ENCODE peak calls at places on chromosomes 3 and 15, in ten cellular contexts. E is mucosa of descending colon, M is kidney epithelial cell, X is pancreas, W is endodermal cell, R is HFF-Myc, A is tibial nerve, Q is tibial artery, L is foreskin fibroblast, C is GM23338. T is an unnamed sample.

GRCh38 chr15:71085809-71086208 is 29.5 kb upstream of the THSD4 start:
- DNase-seq in E (no peak), M (no peak), X (no peak), W (peak; percentile 64), R (no peak), A (no peak), Q (no peak), L (no peak), C (peak; percentile 88), T (no peak)

GRCh38 chr3:41742127-41742526 is 219.8 kb downstream of the ULK4 start:
- DNase-seq in E (no peak), M (no peak), X (no peak), W (peak; percentile 46), R (no peak), A (no peak), Q (no peak), L (no peak), C (peak; percentile 60), T (no peak)

GRCh38 chr3:122692674-122693073 is 12.0 kb downstream of the PARP14 start:
- DNase-seq in E (no peak), M (no peak), X (no peak), W (no peak), R (no peak), A (no peak), Q (no peak), L (no peak), C (no peak), T (no peak)

GRCh38 chr15:76336254-76337046 is at the start of gene ISL2:
- DNase-seq in E (peak; percentile 79), M (peak; percentile 23), X (peak; percentile 23), W (peak; percentile 95), R (peak; percentile 90), A (no peak), Q (no peak), L (peak; percentile 100), C (peak; percentile 97), T (no peak)

GRCh38 chr3:61864886-61865285 is 303.5 kb downstream of the PTPRG start:
- DNase-seq in E (no peak), M (peak; percentile 18), X (no peak), W (no peak), R (no peak), A (no peak), Q (no peak), L (no peak), C (no peak), T (no peak)

GRCh38 chr15:65423150-65423976 is 616 bp upstream of the IGDCC4 start:
- DNase-seq in E (no peak), M (no peak), X (no peak), W (peak; percentile 83), R (no peak), A (no peak), Q (no peak), L (no peak), C (peak; percentile 64), T (no peak)

GRCh38 chr3:9779721-9780450 is 10.1 kb upstream of the CAMK1 start:
- DNase-seq in E (no peak), M (no peak), X (no peak), W (no peak), R (no peak), A (no peak), Q (no peak), L (no peak), C (no peak), T (no peak)

GRCh38 chr3:193826126-193826795 is 233.3 kb downstream of the OPA1 start:
- DNase-seq in E (no peak), M (peak; percentile 69), X (peak; percentile 58), W (peak; percentile 60), R (no peak), A (no peak), Q (peak; percentile 39), L (peak; percentile 12), C (no peak), T (peak; percentile 71)

GRCh38 chr3:107661447-107662108 is 138.8 kb downstream of the BBX start:
- DNase-seq in E (no peak), M (no peak), X (no peak), W (no peak), R (no peak), A (no peak), Q (no peak), L (peak; percentile 29), C (no peak), T (no peak)

GRCh38 chr3:183313764-183314163 is 60.7 kb downstream of the B3GNT5 start:
- DNase-seq in E (no peak), M (no peak), X (no peak), W (no peak), R (no peak), A (no peak), Q (no peak), L (no peak), C (no peak), T (no peak)

GRCh38 chr3:136350132-136350531 is 100.0 kb downstream of the PCCB start:
- DNase-seq in E (no peak), M (peak; percentile 60), X (no peak), W (no peak), R (peak; percentile 53), A (no peak), Q (no peak), L (peak; percentile 93), C (no peak), T (peak; percentile 73)

GRCh38 chr3:1183320-1184048 is 90.7 kb downstream of the CNTN6 start:
- DNase-seq in E (no peak), M (peak; percentile 75), X (no peak), W (no peak), R (no peak), A (no peak), Q (peak; percentile 37), L (peak; percentile 77), C (no peak), T (peak; percentile 88)

DNA sequence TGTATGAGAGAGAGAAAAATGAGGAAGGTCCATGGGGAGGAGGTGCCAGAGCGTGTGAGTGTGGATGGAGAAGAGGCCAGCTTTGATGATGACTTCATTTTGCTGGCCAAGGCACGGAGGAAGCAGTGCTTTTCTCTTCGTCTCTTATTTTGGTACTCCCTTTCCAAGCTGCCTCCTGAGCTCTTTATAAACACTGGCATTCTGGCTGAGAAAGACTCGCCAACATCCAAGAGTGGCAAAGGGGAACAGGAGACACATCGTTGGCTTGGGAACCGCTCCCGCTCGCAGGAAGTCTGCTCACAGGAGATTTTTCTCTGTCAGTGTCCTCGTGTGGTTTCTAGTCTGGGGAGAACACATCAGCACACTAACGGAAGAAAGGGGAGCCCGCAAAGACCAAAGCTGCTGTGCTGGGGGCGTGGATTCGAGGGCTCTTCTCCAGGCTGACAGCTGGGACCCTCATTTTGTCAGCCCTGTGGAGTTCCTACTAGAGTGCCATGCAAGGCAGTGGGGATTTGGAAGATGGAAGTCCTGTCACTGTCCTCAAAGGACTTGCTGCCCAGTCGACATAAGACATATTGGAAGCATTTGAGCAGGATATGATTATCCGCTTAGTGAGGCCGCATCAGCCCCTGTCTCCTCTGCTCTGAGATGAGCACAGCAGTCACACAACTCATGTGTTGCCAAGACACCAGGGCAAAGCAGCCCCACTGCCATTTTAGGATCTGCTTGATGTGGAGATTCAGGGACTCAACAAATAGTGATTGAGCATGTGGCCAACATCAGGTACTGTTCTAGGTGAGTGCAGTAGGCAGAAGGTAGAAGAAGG is 8.0 kb upstream of the SEMA4B start:
- DNase-seq in E (peak; percentile 34), M (no peak), X (no peak), W (no peak), R (no peak), A (no peak), Q (peak; percentile 33), L (no peak), C (no peak), T (no peak)
- H3K4me3 ChIP-seq in E (no peak overlapping the region), M (no peak overlapping the region), X (no peak overlapping the region), W (no peak overlapping the region), R (no peak overlapping the region), A (no peak overlapping the region), Q (no peak overlapping the region), L (no peak overlapping the region), C (no peak overlapping the region), T (no peak overlapping the region)

DNA sequence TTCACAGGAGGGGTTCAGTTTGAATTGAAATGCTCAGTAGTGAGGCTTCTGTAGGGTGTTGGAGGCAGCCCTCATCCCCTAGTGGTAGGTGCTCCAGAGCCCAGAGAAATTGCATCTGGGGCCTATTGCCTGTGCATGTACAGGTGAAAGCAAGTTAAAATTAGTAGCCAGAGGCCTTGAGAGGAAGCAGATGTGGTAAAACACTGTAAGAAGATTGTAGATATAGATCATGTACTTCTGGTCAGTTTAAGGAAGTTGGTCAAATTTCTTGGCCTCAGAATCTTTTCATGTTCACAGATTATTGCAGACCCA is 34.6 kb downstream of the IGSF10 start:
- DNase-seq in E (no peak), M (no peak), X (no peak), W (peak; percentile 60), R (no peak), A (no peak), Q (no peak), L (no peak), C (no peak), T (no peak)
- TF ChIP-seq CTCF in E (no peak), M (peak; percentile 0), X (no peak), W (peak; percentile 62), R (no peak), A (no peak), Q (no peak), L (no peak), C (no peak), T (peak; percentile 32)

GRCh38 chr15:68299436-68299835 is 21.9 kb downstream of the FEM1B start:
- DNase-seq in E (no peak), M (no peak), X (no peak), W (no peak), R (no peak), A (no peak), Q (no peak), L (peak; percentile 64), C (no peak), T (no peak)

GRCh38 chr15:68300115-68300940 is 22.8 kb downstream of the FEM1B start:
- DNase-seq in E (no peak), M (no peak), X (no peak), W (no peak), R (no peak), A (no peak), Q (no peak), L (no peak), C (no peak), T (no peak)

GRCh38 chr15:68298336-68298735 is 20.8 kb downstream of the FEM1B start:
- DNase-seq in E (no peak), M (no peak), X (no peak), W (no peak), R (no peak), A (no peak), Q (no peak), L (no peak), C (no peak), T (no peak)

GRCh38 chr15:68301300-68301699 is 23.8 kb downstream of the FEM1B start:
- DNase-seq in E (no peak), M (no peak), X (no peak), W (no peak), R (no peak), A (no peak), Q (no peak), L (no peak), C (no peak), T (no peak)

GRCh38 chr15:68298882-68299381 is 21.4 kb downstream of the FEM1B start:
- DNase-seq in E (no peak), M (no peak), X (no peak), W (no peak), R (no peak), A (no peak), Q (no peak), L (peak; percentile 52), C (no peak), T (no peak)
- H3K4me3 ChIP-seq in E (no peak overlapping the region), M (no peak overlapping the region), X (no peak overlapping the region), W (no peak overlapping the region), R (no peak overlapping the region), A (peak overlapping the region; percentile 14), Q (peak overlapping the region; percentile 22), L (peak overlapping the region; percentile 12), C (no peak overlapping the region), T (no peak overlapping the region)

GRCh38 chr3:11530153-11530721 is 113.5 kb downstream of the VGLL4 start:
- DNase-seq in E (no peak), M (peak; percentile 71), X (no peak), W (no peak), R (no peak), A (no peak), Q (no peak), L (peak; percentile 75), C (no peak), T (no peak)
- TF ChIP-seq CTCF in E (no peak), M (no peak), X (no peak), W (no peak), R (no peak), A (no peak), Q (no peak), L (no peak), C (peak; percentile 32), T (no peak)